ENCODE peak calls at places on chromosomes 6 and 20, in five cellular contexts. I, Q, S, E and V are unnamed samples.

GRCh38 chr6:42211726-42212125 is 5.9 kb downstream of the MRPS10 start:
- DNase-seq in S (no peak), I (no peak), Q (no peak), E (no peak), V (no peak)

GRCh38 chr6:30845183-30845582 is 39.1 kb upstream of the DDR1 start:
- DNase-seq in E (no peak), S (no peak), I (no peak), Q (no peak), V (no peak)

GRCh38 chr6:130473886-130474285 is 108.1 kb downstream of the TMEM200A start:
- DNase-seq in S (no peak), I (no peak), E (no peak), Q (peak; percentile 69), V (no peak)

GRCh38 chr6:29845405-29846006 is 17.9 kb downstream of the HLA-G start:
- DNase-seq in Q (no peak), S (no peak), E (peak; percentile 56), I (no peak), V (no peak)

GRCh38 chr6:137341721-137342195 is 122.6 kb upstream of the IFNGR1 start:
- DNase-seq in I (peak; percentile 63), E (peak; percentile 78), Q (no peak), S (no peak), V (peak; percentile 42)

GRCh38 chr6:98808522-98809210 is 25.7 kb upstream of the POU3F2 start:
- DNase-seq in Q (no peak), S (no peak), E (no peak), I (no peak), V (no peak)

GRCh38 chr20:10761232-10761631 is 87.4 kb upstream of the JAG1 start:
- DNase-seq in I (no peak), S (no peak), E (no peak), Q (peak; percentile 89), V (no peak)

GRCh38 chr20:39381598-39381997 is 419.5 kb downstream of the DHX35 start:
- DNase-seq in S (no peak), I (no peak), Q (no peak), E (no peak), V (no peak)

GRCh38 chr6:100078509-100078908 is 84.5 kb upstream of the MCHR2 start:
- DNase-seq in Q (peak; percentile 19), E (no peak), S (no peak), I (no peak), V (no peak)

GRCh38 chr6:112202639-112203341 is 51.6 kb downstream of the LAMA4 start:
- DNase-seq in I (no peak), Q (no peak), S (no peak), E (no peak), V (no peak)

GRCh38 chr6:69337301-69337700 is 459.5 kb downstream of the LMBRD1 start:
- DNase-seq in S (no peak), E (no peak), Q (no peak), I (no peak), V (no peak)

GRCh38 chr20:35735828-35736470 is 6.1 kb downstream of the RBM39 start:
- DNase-seq in I (no peak), E (no peak), Q (no peak), S (no peak), V (no peak)

GRCh38 chr20:45067558-45067957 is 33.4 kb downstream of the KCNS1 start:
- DNase-seq in Q (no peak), S (no peak), E (no peak), I (no peak), V (no peak)

GRCh38 chr20:437787-438486 is 24.4 kb downstream of the TBC1D20 start:
- DNase-seq in E (peak; percentile 45), I (no peak), Q (no peak), S (no peak), V (no peak)

GRCh38 chr6:89353118-89353556 is 615 bp upstream of the UBE2J1 start:
- DNase-seq in I (no peak), Q (no peak), E (peak; percentile 54), S (no peak), V (no peak)

GRCh38 chr6:84605308-84605707 is 159.1 kb downstream of the TBX18 start:
- DNase-seq in S (no peak), E (no peak), I (no peak), Q (no peak), V (no peak)

GRCh38 chr20:57988828-57989227 is 239.6 kb downstream of the ANKRD60 start:
- DNase-seq in E (no peak), I (no peak), Q (no peak), S (no peak), V (no peak)

GRCh38 chr20:57993738-57994431 is 234.6 kb downstream of the ANKRD60 start:
- DNase-seq in S (no peak), I (no peak), E (no peak), Q (no peak), V (no peak)

GRCh38 chr20:57988422-57988821 is 240.0 kb downstream of the ANKRD60 start:
- DNase-seq in Q (no peak), E (no peak), S (no peak), I (no peak), V (no peak)

GRCh38 chr20:57990396-57990987 is 238.0 kb downstream of the ANKRD60 start:
- DNase-seq in E (no peak), I (no peak), Q (no peak), S (no peak), V (no peak)

GRCh38 chr20:57991211-57991841 is 237.1 kb downstream of the ANKRD60 start:
- DNase-seq in E (no peak), Q (no peak), I (no peak), S (no peak), V (no peak)
- H3K27ac ChIP-seq in E (no peak overlapping the region), Q (no peak overlapping the region), I (no peak overlapping the region), S (no peak overlapping the region), V (no peak overlapping the region)

GRCh38 chr20:57707849-57708693 is 1.7 kb downstream of the PMEPA1 start:
- DNase-seq in S (no peak), Q (no peak), E (no peak), I (no peak), V (no peak)
- H3K27ac ChIP-seq in S (peak overlapping the region; percentile 82), Q (no peak overlapping the region), E (no peak overlapping the region), I (peak overlapping the region; percentile 70), V (peak overlapping the region; percentile 90)

GRCh38 chr6:114249522-114249921 is 93.3 kb downstream of the HS3ST5 start:
- DNase-seq in I (no peak), Q (no peak), E (no peak), S (no peak), V (no peak)
- H3K27ac ChIP-seq in I (no peak overlapping the region), Q (no peak overlapping the region), E (no peak overlapping the region), S (no peak overlapping the region), V (no peak overlapping the region)

GRCh38 chr20:62003567-62004405 is 61.9 kb downstream of the TAF4 start:
- DNase-seq in I (no peak), Q (no peak), E (no peak), S (no peak), V (no peak)
- H3K27ac ChIP-seq in I (no peak overlapping the region), Q (no peak overlapping the region), E (no peak overlapping the region), S (no peak overlapping the region), V (peak overlapping the region; percentile 47)

GRCh38 chr20:17939622-17940446 is 28.8 kb downstream of the SNX5 start:
- DNase-seq in I (no peak), Q (no peak), E (no peak), S (no peak), V (no peak)

GRCh38 chr20:17940447-17940971 is 28.1 kb downstream of the SNX5 start:
- DNase-seq in S (no peak), Q (no peak), I (no peak), E (no peak), V (no peak)

GRCh38 chr20:17941087-17941825 is 27.3 kb downstream of the SNX5 start:
- DNase-seq in E (no peak), S (no peak), Q (no peak), I (no peak), V (no peak)

GRCh38 chr20:17943343-17943742 is 25.3 kb downstream of the SNX5 start:
- DNase-seq in Q (no peak), I (no peak), S (no peak), E (no peak), V (no peak)

DNA sequence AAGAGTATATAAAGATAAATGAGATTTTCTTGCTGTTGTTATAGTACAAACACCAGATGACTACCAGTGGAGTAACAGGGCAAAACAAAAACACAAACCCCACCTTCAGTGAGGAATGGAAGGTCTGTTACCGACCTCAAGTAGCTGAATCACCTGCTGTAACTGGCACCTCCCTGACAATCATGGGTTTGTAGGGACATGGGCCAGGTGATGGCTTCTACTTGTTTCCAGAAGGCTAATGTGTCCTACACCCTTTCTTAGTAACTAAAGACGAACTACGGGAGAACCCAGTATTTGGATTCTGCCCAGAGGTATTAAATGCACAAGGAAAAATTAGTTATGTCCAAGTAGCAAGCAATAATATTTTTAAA is 26.8 kb downstream of the SNX5 start:
- DNase-seq in I (no peak), E (no peak), S (no peak), Q (no peak), V (no peak)
- H3K27ac ChIP-seq in I (no peak overlapping the region), E (no peak overlapping the region), S (no peak overlapping the region), Q (no peak overlapping the region), V (no peak overlapping the region)

DNA sequence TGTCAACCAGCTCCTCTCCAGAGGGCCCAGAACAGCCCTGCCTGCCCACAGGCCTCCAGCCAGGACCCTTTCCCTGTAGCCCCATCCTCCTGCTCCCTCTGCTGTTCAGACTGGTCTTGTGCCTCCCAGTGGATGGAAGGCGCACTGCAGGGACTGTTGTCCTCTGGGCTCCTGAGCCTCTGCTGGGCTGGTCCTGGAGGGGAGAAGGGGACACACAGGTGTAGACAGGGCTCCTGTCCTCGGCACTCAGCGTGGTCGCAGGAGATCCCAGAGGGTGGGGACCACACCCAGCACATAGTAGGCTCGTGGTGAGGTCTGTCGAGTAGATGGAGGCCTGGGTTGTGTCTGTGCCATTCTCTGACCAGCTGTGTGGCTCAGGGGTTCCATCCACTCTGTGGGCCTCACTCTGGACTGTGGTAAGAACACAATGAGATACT is 11.5 kb downstream of the ITPR3 start:
- DNase-seq in S (peak; percentile 43), Q (no peak), I (peak; percentile 71), E (peak; percentile 70), V (peak; percentile 65)
- H3K27ac ChIP-seq in S (no peak overlapping the region), Q (no peak overlapping the region), I (no peak overlapping the region), E (no peak overlapping the region), V (no peak overlapping the region)

GRCh38 chr20:13878600-13878999 is 93.8 kb downstream of the NDUFAF5 start:
- DNase-seq in E (no peak), Q (no peak), I (no peak), S (no peak), V (no peak)
- H3K27ac ChIP-seq in E (no peak overlapping the region), Q (no peak overlapping the region), I (no peak overlapping the region), S (no peak overlapping the region), V (no peak overlapping the region)

DNA sequence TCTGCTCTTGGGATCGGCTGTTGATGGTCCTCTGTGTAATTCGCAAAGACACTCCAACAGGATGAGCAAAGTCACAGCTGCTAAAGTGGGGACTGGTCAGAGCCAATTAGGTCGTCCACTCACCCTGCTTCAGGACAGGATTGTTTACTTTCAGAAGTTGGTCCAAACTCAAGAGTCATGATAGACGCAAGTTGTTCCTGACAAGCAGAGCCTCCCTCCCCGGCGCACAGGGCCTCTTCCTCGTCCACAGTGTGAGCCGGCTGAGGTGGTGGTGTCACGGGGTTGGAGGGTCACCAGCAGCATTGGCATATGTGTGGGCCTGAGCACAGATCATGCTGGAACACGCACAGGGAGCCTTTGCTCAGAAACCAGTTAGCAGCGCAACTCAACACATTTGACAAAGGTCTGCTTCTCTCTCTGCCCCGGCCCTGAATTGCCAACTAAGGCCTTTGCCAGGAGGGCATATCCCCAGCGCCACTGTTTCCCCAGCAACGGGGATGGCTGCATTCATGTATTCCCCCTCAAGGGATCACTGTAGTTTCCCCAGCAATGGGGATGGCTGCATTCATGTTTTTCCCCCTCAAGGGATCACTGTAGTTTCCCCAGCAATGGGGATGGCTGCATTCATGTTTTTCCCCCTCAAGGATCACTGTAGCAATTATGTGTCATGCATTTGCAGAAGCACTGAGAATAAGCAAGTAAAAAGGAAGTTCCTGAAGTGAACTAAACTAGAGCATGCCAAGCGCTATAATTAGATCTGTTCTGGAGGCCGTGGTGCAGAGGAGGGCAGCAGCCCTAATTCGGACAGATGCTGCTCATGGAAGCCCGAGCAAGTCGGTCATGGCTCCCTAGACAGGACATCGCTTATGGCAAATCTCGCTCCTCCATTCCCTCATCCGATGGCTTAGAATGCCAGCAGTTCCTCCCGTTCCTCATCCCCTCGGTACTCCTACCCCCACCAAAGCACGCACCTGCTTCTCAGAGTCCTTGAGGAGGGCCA is 111.6 kb downstream of the THBS2 start:
- DNase-seq in S (peak; percentile 30), Q (peak; percentile 46), I (peak; percentile 87), E (no peak), V (no peak)
- H3K27ac ChIP-seq in S (no peak overlapping the region), Q (peak overlapping the region; percentile 49), I (peak overlapping the region; percentile 44), E (no peak overlapping the region), V (no peak overlapping the region)